ENCODE peak calls at places on chromosomes 3 and 15, in nine cellular contexts. L is naive thymus-derived CD8-positive, alpha-beta T cell; T is AG10803; Q is substantia nigra; X is RPMI8226; Z is NCI-H1048; S is psoas muscle; F is AG08395; W is T-helper 9 cell. V is an unnamed sample.

GRCh38 chr15:91849180-91849579 is 4.3 kb upstream of the SLCO3A1 start:
- DNase-seq in T (no peak), W (no peak), F (no peak), Q (no peak), S (no peak), X (no peak), Z (no peak), L (no peak), V (no peak)

GRCh38 chr3:71172951-71173350 is 410.6 kb downstream of the FOXP1 start:
- DNase-seq in F (peak), X (no peak), S (no peak), Z (no peak), L (no peak), T (peak), Q (no peak), W (no peak), V (peak)

GRCh38 chr3:56748663-56749231 is 53.0 kb downstream of the ARHGEF3 start:
- DNase-seq in L (no peak), S (no peak), Q (no peak), X (no peak), T (no peak), Z (no peak), F (no peak), W (no peak), V (no peak)

GRCh38 chr15:34657469-34658127 is 74.1 kb upstream of the GOLGA8B start:
- DNase-seq in Z (no peak), S (no peak), T (no peak), F (no peak), L (no peak), W (no peak), Q (no peak), X (no peak), V (no peak)

GRCh38 chr3:4043867-4044575 is 244.8 kb downstream of the LRRN1 start:
- DNase-seq in Z (no peak), Q (no peak), L (no peak), S (no peak), T (peak), F (no peak), X (no peak), W (no peak), V (peak)

GRCh38 chr3:89576417-89576816 is 469.0 kb downstream of the EPHA3 start:
- DNase-seq in W (no peak), S (no peak), Q (no peak), Z (no peak), L (no peak), F (no peak), T (no peak), X (no peak), V (no peak)

GRCh38 chr3:152346740-152347139 is 78.0 kb downstream of the MBNL1 start:
- DNase-seq in F (no peak), T (no peak), L (no peak), Q (no peak), W (no peak), Z (no peak), S (no peak), X (no peak), V (no peak)

GRCh38 chr3:114928989-114929620 is 218.0 kb downstream of the ZBTB20 start:
- DNase-seq in Q (no peak), S (no peak), W (no peak), X (no peak), F (no peak), Z (no peak), L (no peak), T (peak), V (no peak)

GRCh38 chr3:60399861-60400845 is 851.1 kb downstream of the FHIT start:
- DNase-seq in L (no peak), F (no peak), T (peak), X (peak), Q (no peak), Z (no peak), S (no peak), W (no peak), V (peak)

GRCh38 chr3:148214695-148215094 is 483.0 kb upstream of the AGTR1 start:
- DNase-seq in L (no peak), W (no peak), S (no peak), X (no peak), Z (no peak), T (no peak), F (no peak), Q (no peak), V (no peak)

GRCh38 chr3:124483915-124484470 is 246.3 kb upstream of the UMPS start:
- DNase-seq in W (no peak), L (no peak), T (peak), S (no peak), F (no peak), X (no peak), Q (no peak), Z (no peak), V (no peak)

GRCh38 chr15:99452728-99453643 is 112.8 kb upstream of the MEF2A start:
- DNase-seq in W (no peak), X (peak), Q (peak), F (peak), Z (no peak), T (peak), S (peak), L (no peak), V (peak)

GRCh38 chr15:42106278-42106677 is 11.9 kb upstream of the PLA2G4D start:
- DNase-seq in Z (no peak), Q (no peak), F (no peak), X (no peak), S (no peak), L (no peak), W (no peak), T (no peak), V (no peak)

GRCh38 chr3:12395349-12396012 is 88.8 kb upstream of the TSEN2 start:
- DNase-seq in L (no peak), S (no peak), W (no peak), Z (no peak), F (no peak), Q (no peak), T (peak), X (no peak), V (peak)

GRCh38 chr15:42456971-42457370 is 34.0 kb downstream of the ZNF106 start:
- DNase-seq in F (peak), Q (no peak), X (no peak), Z (no peak), S (no peak), W (no peak), T (peak), L (no peak), V (no peak)

GRCh38 chr3:148582126-148582525 is 115.6 kb upstream of the AGTR1 start:
- DNase-seq in S (no peak), T (no peak), Q (no peak), F (no peak), W (no peak), X (no peak), Z (no peak), L (no peak), V (no peak)

GRCh38 chr3:113157408-113157980 is 53.9 kb upstream of the BOC start:
- DNase-seq in T (peak), L (no peak), S (peak), F (peak), Z (no peak), X (no peak), W (no peak), Q (no peak), V (no peak)

GRCh38 chr15:63176302-63176701 is 13.1 kb upstream of the RAB8B start:
- DNase-seq in S (no peak), Z (no peak), W (no peak), X (no peak), Q (no peak), F (no peak), T (no peak), L (no peak), V (no peak)

GRCh38 chr15:100090411-100090810 is 251.4 kb downstream of the ADAMTS17 start:
- DNase-seq in F (no peak), X (no peak), Q (no peak), Z (no peak), L (no peak), S (no peak), W (no peak), T (no peak), V (peak)

GRCh38 chr3:12400795-12401194 is 83.5 kb upstream of the TSEN2 start:
- DNase-seq in F (peak), T (peak), L (no peak), S (no peak), Z (no peak), X (no peak), W (no peak), Q (no peak), V (peak)

GRCh38 chr15:75112848-75113492 is 88.7 kb upstream of the C15orf39 start:
- DNase-seq in Q (no peak), S (no peak), Z (no peak), T (no peak), X (no peak), F (no peak), L (no peak), W (no peak), V (no peak)

GRCh38 chr3:16498130-16498890 is 15.2 kb downstream of the RFTN1 start:
- DNase-seq in F (no peak), L (no peak), W (no peak), X (no peak), Q (no peak), Z (no peak), S (no peak), T (no peak), V (no peak)

GRCh38 chr3:153210660-153211059 is 48.6 kb downstream of the RAP2B start:
- DNase-seq in Z (no peak), X (no peak), T (peak), L (no peak), F (no peak), Q (no peak), W (no peak), S (no peak), V (peak)

GRCh38 chr3:126546013-126546412 is 12.7 kb downstream of the C3orf22 start:
- DNase-seq in T (no peak), F (no peak), X (no peak), W (no peak), Q (no peak), L (no peak), Z (no peak), S (no peak), V (no peak)

GRCh38 chr3:11377726-11378125 is 105.5 kb downstream of the ATG7 start:
- DNase-seq in Z (no peak), Q (no peak), F (no peak), X (no peak), S (no peak), W (no peak), T (no peak), L (no peak), V (peak)

GRCh38 chr15:40103124-40103858 is 5.4 kb downstream of the BMF start:
- DNase-seq in S (peak), L (no peak), Q (peak), Z (peak), X (peak), T (peak), W (no peak), F (peak), V (peak)

GRCh38 chr3:46127503-46127902 is 80.6 kb downstream of the CCR1 start:
- DNase-seq in Q (no peak), X (no peak), F (peak), T (peak), Z (no peak), L (no peak), S (no peak), W (no peak), V (peak)

GRCh38 chr3:126570103-126570541 is 11.4 kb upstream of the C3orf22 start:
- DNase-seq in T (no peak), S (no peak), Q (no peak), Z (no peak), L (no peak), X (no peak), W (no peak), F (no peak), V (no peak)

GRCh38 chr3:72535789-72536188 is 312.5 kb downstream of the SHQ1 start:
- DNase-seq in S (no peak), Q (no peak), T (no peak), X (no peak), L (no peak), F (no peak), W (no peak), Z (no peak), V (no peak)

GRCh38 chr3:172040976-172041963 is 1.9 kb downstream of the FNDC3B start:
- DNase-seq in T (peak), S (no peak), X (peak), F (peak), W (no peak), Z (no peak), L (no peak), Q (no peak), V (peak)